ENCODE peak calls at places on chromosomes 2 and 18, in seven cellular contexts. C, W, D, Y, N, G and A are unnamed samples.

GRCh38 chr2:70518557-70518956 is 35.1 kb downstream of the TGFA start:
- DNase-seq in W (no peak), G (no peak), Y (no peak), C (no peak), N (no peak), D (no peak), A (no peak)

GRCh38 chr2:98830573-98831145 is 99.7 kb upstream of the MGAT4A start:
- DNase-seq in C (no peak), G (no peak), N (no peak), W (no peak), Y (no peak), D (no peak), A (no peak)

GRCh38 chr2:170436077-170436943 is 258.4 kb downstream of the MYO3B start:
- DNase-seq in N (no peak), Y (no peak), W (no peak), C (no peak), D (no peak), G (no peak), A (peak)

GRCh38 chr18:500556-501405 is at the start of gene COLEC12:
- DNase-seq in C (peak), N (no peak), G (no peak), Y (no peak), W (no peak), D (no peak), A (no peak)

GRCh38 chr18:50268022-50268747 is 1.9 kb upstream of the CFAP53 start:
- DNase-seq in D (peak), W (peak), Y (peak), G (no peak), N (peak), C (peak), A (no peak)

GRCh38 chr2:147595200-147595599 is 249.6 kb upstream of the ACVR2A start:
- DNase-seq in G (no peak), D (no peak), N (no peak), C (no peak), Y (no peak), W (no peak), A (no peak)

GRCh38 chr2:207334631-207335371 is 169.1 kb upstream of the KLF7 start:
- DNase-seq in N (peak), W (peak), G (peak), C (no peak), Y (peak), D (no peak), A (peak)

GRCh38 chr2:241268716-241269445 is 46.6 kb downstream of the HDLBP start:
- DNase-seq in W (no peak), N (no peak), C (no peak), D (no peak), Y (peak), G (peak), A (peak)

GRCh38 chr2:60958800-60959199 is 58.7 kb upstream of the PEX13 start:
- DNase-seq in Y (peak), N (no peak), W (no peak), G (peak), C (no peak), D (no peak), A (peak)

GRCh38 chr2:68414862-68415261 is 49.8 kb downstream of the PLEK start:
- DNase-seq in G (no peak), W (no peak), D (no peak), N (no peak), C (no peak), Y (no peak), A (no peak)

GRCh38 chr2:27771548-27772335 is at the start of gene MRPL33:
- DNase-seq in G (peak), W (peak), D (peak), N (peak), C (peak), Y (peak), A (peak)

GRCh38 chr2:239140346-239141020 is 260.3 kb downstream of the HDAC4 start:
- DNase-seq in W (no peak), N (no peak), C (no peak), G (no peak), Y (no peak), D (no peak), A (no peak)

GRCh38 chr18:27585602-27586173 is 400.6 kb upstream of the CHST9 start:
- DNase-seq in C (no peak), W (no peak), Y (no peak), N (no peak), G (no peak), D (no peak), A (no peak)

GRCh38 chr2:28639836-28640235 is 111.8 kb upstream of the PPP1CB start:
- DNase-seq in N (no peak), C (peak), G (no peak), D (no peak), Y (no peak), W (no peak), A (peak)

GRCh38 chr2:133146893-133147292 is 421.4 kb downstream of the NCKAP5 start:
- DNase-seq in C (no peak), W (no peak), D (no peak), Y (no peak), N (no peak), G (peak), A (no peak)